ENCODE peak calls at places on chromosomes 2 and 18, in seven cellular contexts. D is transverse colon, I is H1, S is sigmoid colon, E is body of pancreas, T is ovary, X is breast epithelium. O is an unnamed sample.

GRCh38 chr2:111667001-111667400 is 217.0 kb downstream of the ANAPC1 start:
- DNase-seq in D (no peak), I (no peak), S (no peak), E (no peak), T (no peak), X (no peak), O (no peak)

GRCh38 chr2:102063360-102063947 is 71.7 kb downstream of the IL1R2 start:
- DNase-seq in D (peak; percentile 43), I (no peak), S (peak; percentile 86), E (peak; percentile 54), T (peak; percentile 60), X (no peak), O (no peak)

GRCh38 chr18:79903071-79903635 is 48.3 kb downstream of the SLC66A2 start:
- DNase-seq in D (peak; percentile 7), I (no peak), S (peak; percentile 57), E (no peak), T (no peak), X (no peak), O (no peak)

GRCh38 chr2:237213325-237214040 is 127.8 kb downstream of the COPS8 start:
- DNase-seq in D (peak; percentile 25), I (no peak), S (peak; percentile 90), E (peak; percentile 62), T (peak; percentile 81), X (no peak), O (no peak)

GRCh38 chr2:85064927-85065630 is 68.1 kb upstream of the TCF7L1 start:
- DNase-seq in D (no peak), I (no peak), S (no peak), E (no peak), T (no peak), X (no peak), O (no peak)

GRCh38 chr2:69011611-69012157 is 1.3 kb upstream of the ANTXR1 start:
- DNase-seq in D (no peak), I (no peak), S (no peak), E (no peak), T (no peak), X (no peak), O (no peak)

GRCh38 chr18:11672198-11672597 is 16.9 kb upstream of the GNAL start:
- DNase-seq in D (no peak), I (no peak), S (no peak), E (no peak), T (no peak), X (no peak), O (no peak)

GRCh38 chr2:112583497-112584133 is 794 bp upstream of the CHCHD5 start:
- DNase-seq in D (no peak), I (no peak), S (no peak), E (no peak), T (no peak), X (no peak), O (no peak)

GRCh38 chr2:143936758-143937562 is 583.0 kb downstream of the ZEB2 start:
- DNase-seq in D (no peak), I (peak; percentile 23), S (peak; percentile 61), E (peak; percentile 54), T (peak; percentile 65), X (no peak), O (no peak)

GRCh38 chr2:73013941-73014340 is 57.6 kb downstream of the SFXN5 start:
- DNase-seq in D (no peak), I (no peak), S (no peak), E (no peak), T (no peak), X (no peak), O (no peak)

GRCh38 chr2:2926858-2927175 is 450.8 kb downstream of the EIPR1 start:
- DNase-seq in D (no peak), I (no peak), S (no peak), E (no peak), T (no peak), X (no peak), O (no peak)

GRCh38 chr18:34039194-34039593 is 185.5 kb downstream of the NOL4 start:
- DNase-seq in D (no peak), I (no peak), S (no peak), E (no peak), T (no peak), X (no peak), O (no peak)

GRCh38 chr18:26963292-26963691 is 97.8 kb upstream of the AQP4 start:
- DNase-seq in D (no peak), I (no peak), S (no peak), E (no peak), T (no peak), X (no peak), O (no peak)

GRCh38 chr2:46540496-46541342 is 61.4 kb downstream of the TMEM247 start:
- DNase-seq in D (no peak), I (no peak), S (no peak), E (peak; percentile 30), T (no peak), X (peak; percentile 37), O (no peak)

GRCh38 chr2:218026676-218027425 is 24.1 kb upstream of the TNS1 start:
- DNase-seq in D (no peak), I (no peak), S (peak; percentile 67), E (peak; percentile 98), T (no peak), X (peak; percentile 89), O (no peak)

GRCh38 chr18:75253784-75254183 is 43.2 kb downstream of the TSHZ1 start:
- DNase-seq in D (no peak), I (no peak), S (no peak), E (no peak), T (no peak), X (no peak), O (no peak)

GRCh38 chr2:235532307-235532706 is 38.5 kb downstream of the AGAP1 start:
- DNase-seq in D (no peak), I (no peak), S (no peak), E (no peak), T (no peak), X (no peak), O (no peak)

GRCh38 chr2:188293601-188294482 is 2.2 kb downstream of the GULP1 start:
- DNase-seq in D (peak; percentile 79), I (no peak), S (peak; percentile 90), E (peak; percentile 88), T (peak; percentile 71), X (peak; percentile 36), O (no peak)

GRCh38 chr2:181523756-181524155 is 66.6 kb downstream of the ITGA4 start:
- DNase-seq in D (no peak), I (no peak), S (no peak), E (no peak), T (no peak), X (peak; percentile 20), O (no peak)

GRCh38 chr2:219426534-219427136 is 8.0 kb upstream of the SPEG start:
- DNase-seq in D (peak; percentile 7), I (no peak), S (peak; percentile 68), E (no peak), T (no peak), X (no peak), O (no peak)

GRCh38 chr2:60152226-60152833 is 401.1 kb downstream of the BCL11A start:
- DNase-seq in D (no peak), I (no peak), S (no peak), E (no peak), T (no peak), X (no peak), O (no peak)

GRCh38 chr2:239299218-239299939 is 101.4 kb downstream of the HDAC4 start:
- DNase-seq in D (peak; percentile 34), I (no peak), S (peak; percentile 64), E (peak; percentile 79), T (no peak), X (no peak), O (no peak)

GRCh38 chr2:162243305-162243693 is at the start of gene FAP:
- DNase-seq in D (no peak), I (no peak), S (no peak), E (no peak), T (no peak), X (no peak), O (no peak)

GRCh38 chr18:62984656-62985315 is 269.4 kb downstream of the PHLPP1 start:
- DNase-seq in D (no peak), I (no peak), S (no peak), E (no peak), T (no peak), X (no peak), O (no peak)

GRCh38 chr2:238820909-238821308 is 27.0 kb upstream of the TWIST2 start:
- DNase-seq in D (no peak), I (no peak), S (no peak), E (no peak), T (no peak), X (no peak), O (no peak)

GRCh38 chr2:239326831-239327535 is 73.8 kb downstream of the HDAC4 start:
- DNase-seq in D (no peak), I (no peak), S (peak; percentile 68), E (peak; percentile 78), T (peak; percentile 19), X (no peak), O (no peak)

GRCh38 chr2:150376627-150377335 is 110.7 kb downstream of the RND3 start:
- DNase-seq in D (no peak), I (no peak), S (no peak), E (no peak), T (no peak), X (no peak), O (no peak)

GRCh38 chr2:218879881-218880748 is 537 bp upstream of the WNT10A start:
- DNase-seq in D (peak; percentile 78), I (no peak), S (no peak), E (peak; percentile 43), T (no peak), X (no peak), O (no peak)

GRCh38 chr2:128584296-128584900 is 265.7 kb upstream of the HS6ST1 start:
- DNase-seq in D (no peak), I (no peak), S (no peak), E (no peak), T (no peak), X (peak; percentile 2), O (no peak)

GRCh38 chr18:3592864-3593263 is 142.9 kb downstream of the TGIF1 start:
- DNase-seq in D (no peak), I (no peak), S (no peak), E (no peak), T (no peak), X (no peak), O (no peak)
- H3K4me3 ChIP-seq in D (no peak overlapping the region), I (peak overlapping the region; percentile 53), S (no peak overlapping the region), E (no peak overlapping the region), T (no peak overlapping the region), X (no peak overlapping the region), O (no peak overlapping the region)

DNA sequence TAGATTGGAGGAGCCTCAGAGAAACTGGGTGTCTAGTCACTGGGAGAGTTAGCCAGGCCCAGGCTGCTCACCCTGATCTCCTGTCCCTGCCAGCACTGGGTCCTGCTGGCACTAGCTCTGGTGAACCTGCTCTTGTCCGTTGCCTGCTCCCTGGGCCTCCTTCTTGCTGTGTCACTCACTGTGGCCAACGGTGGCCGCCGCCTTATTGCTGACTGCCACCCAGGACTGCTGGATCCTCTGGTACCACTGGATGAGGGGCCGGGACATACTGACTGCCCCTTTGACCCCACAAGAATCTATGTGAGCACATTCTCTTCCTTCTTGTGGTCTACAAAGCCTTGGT is 771 bp downstream of the KRTCAP3 start:
- DNase-seq in D (peak; percentile 33), I (no peak), S (no peak), E (peak; percentile 50), T (no peak), X (no peak), O (no peak)
- TF ChIP-seq POLR2A in D (no peak), I (no peak), S (no peak), E (no peak), T (no peak), X (no peak), O (no peak)

GRCh38 chr2:201909961-201910361 is 103.6 kb downstream of the CDK15 start:
- DNase-seq in D (peak; percentile 13), I (no peak), S (no peak), E (no peak), T (no peak), X (no peak), O (no peak)
- H3K4me3 ChIP-seq in D (no peak overlapping the region), I (no peak overlapping the region), S (no peak overlapping the region), E (no peak overlapping the region), T (no peak overlapping the region), X (no peak overlapping the region), O (no peak overlapping the region)

GRCh38 chr2:99335911-99336779 is at the start of gene TXNDC9:
- DNase-seq in D (peak; percentile 99), I (peak; percentile 95), S (peak; percentile 99), E (peak; percentile 99), T (peak; percentile 98), X (peak; percentile 98), O (peak; percentile 96)
- TF ChIP-seq POLR2A in D (peak; percentile 78), I (peak; percentile 62), S (no peak), E (peak; percentile 79), T (peak; percentile 21), X (peak; percentile 13), O (peak; percentile 69)

O was measured in esophagus squamous epithelium.